ENCODE peak calls at places on chromosomes 2 and 18, in four cellular contexts. D, V, W and A are unnamed samples.

GRCh38 chr2:232857158-232857563 is 12.9 kb upstream of the SNORC start:
- DNase-seq in D (no peak), W (no peak), V (no peak), A (peak)

GRCh38 chr2:100953406-100954043 is 48.6 kb upstream of the RPL31 start:
- DNase-seq in V (peak), D (no peak), W (no peak), A (no peak)

GRCh38 chr2:77521931-77522470 is at the start of gene LRRTM4:
- DNase-seq in V (no peak), D (peak), W (no peak), A (peak)

GRCh38 chr18:24130494-24130893 is 8.4 kb upstream of the CABYR start:
- DNase-seq in D (no peak), V (no peak), W (no peak), A (peak)

GRCh38 chr2:200749631-200750322 is 61.9 kb upstream of the BZW1 start:
- DNase-seq in W (no peak), D (no peak), V (no peak), A (peak)

GRCh38 chr2:19035238-19035637 is 323.2 kb downstream of the OSR1 start:
- DNase-seq in W (peak), V (no peak), D (no peak), A (no peak)

GRCh38 chr18:44841769-44842587 is 161.3 kb downstream of the SETBP1 start:
- DNase-seq in V (no peak), W (no peak), D (no peak), A (no peak)

GRCh38 chr18:28735731-28736130 is 558.8 kb upstream of the CDH2 start:
- DNase-seq in V (no peak), D (no peak), W (peak), A (peak)

GRCh38 chr18:7021994-7022840 is 95.4 kb downstream of the LAMA1 start:
- DNase-seq in V (no peak), D (peak), W (no peak), A (peak)

GRCh38 chr2:127662937-127663565 is 12.3 kb downstream of the LIMS2 start:
- DNase-seq in D (no peak), V (no peak), W (no peak), A (no peak)

GRCh38 chr2:217835931-217836881 is 166.6 kb downstream of the TNS1 start:
- DNase-seq in W (peak), D (no peak), V (no peak), A (peak)

GRCh38 chr2:196252408-196253114 is 81.2 kb upstream of the STK17B start:
- DNase-seq in V (no peak), D (no peak), W (no peak), A (peak)

GRCh38 chr2:120161190-120161589 is 62.0 kb downstream of the TMEM185B start:
- DNase-seq in W (no peak), V (no peak), D (no peak), A (no peak)

GRCh38 chr2:230640540-230641011 is 72.1 kb upstream of the CAB39 start:
- DNase-seq in D (no peak), W (no peak), V (no peak), A (no peak)

GRCh38 chr18:9038277-9038871 is 64.1 kb upstream of the NDUFV2 start:
- DNase-seq in W (no peak), V (no peak), D (no peak), A (peak)

GRCh38 chr2:142020368-142020767 is 110.4 kb downstream of the LRP1B start:
- DNase-seq in W (no peak), V (no peak), D (no peak), A (peak)

GRCh38 chr2:19359456-19359855 is 1.0 kb upstream of the OSR1 start:
- DNase-seq in W (no peak), V (no peak), D (no peak), A (no peak)

GRCh38 chr2:124961132-124961531 is 936.0 kb downstream of the CNTNAP5 start:
- DNase-seq in W (no peak), D (no peak), V (no peak), A (no peak)

GRCh38 chr2:240582781-240583180 is 3.8 kb upstream of the CAPN10 start:
- DNase-seq in V (no peak), W (no peak), D (no peak), A (no peak)

GRCh38 chr2:187920511-187920910 is 366.3 kb upstream of the TFPI start:
- DNase-seq in D (no peak), W (no peak), V (no peak), A (no peak)

GRCh38 chr2:152376968-152377367 is 42.0 kb downstream of the FMNL2 start:
- DNase-seq in W (no peak), V (no peak), D (no peak), A (no peak)

GRCh38 chr18:48889115-48889941 is 61.4 kb downstream of the SMAD7 start:
- DNase-seq in W (no peak), D (no peak), V (no peak), A (no peak)

GRCh38 chr18:41378628-41379027 is 576.4 kb upstream of the PIK3C3 start:
- DNase-seq in V (no peak), D (peak), W (peak), A (peak)

GRCh38 chr2:205510345-205510744 is 172.0 kb upstream of the NRP2 start:
- DNase-seq in V (no peak), W (no peak), D (no peak), A (peak)

GRCh38 chr2:69978157-69978904 is 16.9 kb upstream of the ASPRV1 start:
- DNase-seq in V (no peak), W (no peak), D (no peak), A (no peak)

GRCh38 chr18:23690505-23691068 is 1.3 kb downstream of the LAMA3 start:
- DNase-seq in D (no peak), W (no peak), V (no peak), A (no peak)

GRCh38 chr2:238848941-238849853 is 1.3 kb downstream of the TWIST2 start:
- DNase-seq in W (no peak), V (no peak), D (no peak), A (no peak)

GRCh38 chr2:133200684-133201421 is 367.4 kb downstream of the NCKAP5 start:
- DNase-seq in V (no peak), W (peak), D (no peak), A (peak)

GRCh38 chr2:71943238-71944182 is 204.2 kb downstream of the CYP26B1 start:
- DNase-seq in V (no peak), W (no peak), D (no peak), A (no peak)

GRCh38 chr2:39128919-39129391 is 8.1 kb upstream of the SOS1 start:
- DNase-seq in W (no peak), D (no peak), V (peak), A (peak)

GRCh38 chr2:160333324-160334027 is 133.4 kb upstream of the ITGB6 start:
- DNase-seq in V (no peak), D (no peak), W (no peak), A (no peak)

GRCh38 chr18:56235061-56235772 is 403.2 kb downstream of the TXNL1 start:
- DNase-seq in V (no peak), W (no peak), D (no peak), A (no peak)

GRCh38 chr2:169462896-169463695 is 16.2 kb upstream of the BBS5 start:
- DNase-seq in V (no peak), D (no peak), W (peak), A (peak)

GRCh38 chr2:190408538-190409271 is 550 bp downstream of the MFSD6 start:
- DNase-seq in V (peak), D (peak), W (no peak), A (peak)

GRCh38 chr18:50853863-50854271 is 25.1 kb upstream of the ME2 start:
- DNase-seq in V (no peak), D (no peak), W (no peak), A (peak)

GRCh38 chr2:224121406-224122067 is 82.5 kb upstream of the SERPINE2 start:
- DNase-seq in V (no peak), D (no peak), W (no peak), A (no peak)